ENCODE peak calls at places on chromosomes 3 and 15, in six cellular contexts. R is suprapubic skin, U is IMR-90, P is stomach, Q is uterus, F is lower leg skin. G is an unnamed sample.

GRCh38 chr15:31042731-31043130 is 51.3 kb upstream of the MTMR10 start:
- DNase-seq in P (no peak), Q (no peak), U (no peak), F (no peak), R (no peak), G (no peak)

GRCh38 chr3:123353852-123354238 is 95.0 kb downstream of the ADCY5 start:
- DNase-seq in F (no peak), Q (no peak), R (no peak), P (no peak), U (peak), G (no peak)

GRCh38 chr3:4722103-4722502 is 229.0 kb downstream of the ITPR1 start:
- DNase-seq in U (peak), Q (no peak), F (no peak), R (no peak), P (no peak), G (peak)

GRCh38 chr15:49570174-49570573 is 50.4 kb downstream of the FAM227B start:
- DNase-seq in R (no peak), P (no peak), U (no peak), F (no peak), Q (no peak), G (no peak)

GRCh38 chr15:83581381-83581780 is 72.5 kb upstream of the ADAMTSL3 start:
- DNase-seq in U (no peak), R (no peak), P (no peak), Q (no peak), F (no peak), G (no peak)

GRCh38 chr3:148911597-148911996 is 46.5 kb downstream of the CPA3 start:
- DNase-seq in U (no peak), F (no peak), R (no peak), Q (no peak), P (no peak), G (no peak)

GRCh38 chr3:24242012-24242698 is 252.5 kb downstream of the THRB start:
- DNase-seq in Q (no peak), F (no peak), P (peak), R (no peak), U (peak), G (no peak)

GRCh38 chr15:82132742-82133141 is 86.9 kb upstream of the MEX3B start:
- DNase-seq in F (no peak), P (no peak), Q (no peak), U (peak), R (no peak), G (no peak)

GRCh38 chr3:71087109-71088018 is 496.2 kb downstream of the FOXP1 start:
- DNase-seq in F (no peak), R (no peak), U (peak), Q (no peak), P (no peak), G (no peak)

GRCh38 chr3:98741121-98741716 is 21.9 kb upstream of the ST3GAL6 start:
- DNase-seq in U (peak), Q (no peak), F (no peak), R (no peak), P (no peak), G (no peak)

GRCh38 chr3:183013074-183013473 is 32.7 kb upstream of the DCUN1D1 start:
- DNase-seq in P (no peak), Q (no peak), U (no peak), F (no peak), R (no peak), G (no peak)

GRCh38 chr15:59594493-59594942 is 17.1 kb upstream of the GCNT3 start:
- DNase-seq in U (peak), F (no peak), P (no peak), R (no peak), Q (no peak), G (no peak)

GRCh38 chr3:133213942-133214341 is 175.8 kb downstream of the TMEM108 start:
- DNase-seq in R (no peak), Q (no peak), P (no peak), F (no peak), U (no peak), G (no peak)

GRCh38 chr15:57540736-57541135 is 51.0 kb upstream of the MYZAP start:
- DNase-seq in R (no peak), P (no peak), F (no peak), U (no peak), Q (no peak), G (peak)

GRCh38 chr3:108488631-108489030 is 21.8 kb downstream of the MYH15 start:
- DNase-seq in R (no peak), U (peak), F (no peak), P (no peak), Q (no peak), G (no peak)

GRCh38 chr15:99580061-99580460 is 14.3 kb downstream of the MEF2A start:
- DNase-seq in P (no peak), F (no peak), R (no peak), Q (no peak), U (no peak), G (no peak)

GRCh38 chr3:124318014-124318413 is 326.1 kb upstream of the ROPN1 start:
- DNase-seq in F (no peak), Q (no peak), P (no peak), R (no peak), U (no peak), G (no peak)

GRCh38 chr15:38528279-38528678 is 36.3 kb downstream of the RASGRP1 start:
- DNase-seq in U (peak), F (no peak), P (no peak), R (no peak), Q (no peak), G (no peak)

GRCh38 chr15:57866149-57866736 is 159.7 kb downstream of the POLR2M start:
- DNase-seq in R (no peak), U (peak), Q (peak), F (no peak), P (peak), G (peak)

DNA sequence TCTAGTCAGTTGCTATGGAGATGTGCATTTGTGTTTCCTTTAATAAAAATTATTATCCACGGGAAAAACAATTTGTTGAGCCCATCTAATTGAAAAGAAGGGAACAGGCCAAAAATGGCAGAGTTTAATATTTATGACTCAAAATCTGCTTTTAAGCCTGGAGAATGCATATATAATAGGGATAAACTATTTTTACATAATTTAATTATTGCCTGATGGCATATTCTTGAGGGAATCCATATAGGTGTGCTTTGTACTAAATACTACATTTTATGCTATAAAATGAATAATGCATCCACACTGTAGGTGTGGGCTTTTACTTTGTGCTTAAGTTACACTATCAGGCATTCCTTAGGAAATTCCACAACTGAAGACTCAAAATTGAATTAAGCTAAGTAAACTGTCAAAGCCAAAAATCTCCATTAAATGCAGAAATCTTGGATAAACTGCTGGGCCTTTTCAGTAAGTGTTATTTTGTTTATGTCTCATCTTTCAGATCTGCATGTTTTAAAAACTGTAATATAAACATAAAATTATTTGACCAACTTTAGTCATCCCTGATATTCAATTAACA is 258.0 kb downstream of the ERC2 start:
- DNase-seq in R (no peak), F (no peak), P (no peak), Q (no peak), U (no peak), G (no peak)
- TF ChIP-seq POLR2A in R (no peak), F (no peak), P (no peak), Q (no peak), U (no peak), G (no peak)

GRCh38 chr3:49900491-49901153 is 3.1 kb downstream of the MST1R start:
- DNase-seq in Q (no peak), P (peak), R (no peak), U (peak), F (peak), G (no peak)
- TF ChIP-seq POLR2A in Q (no peak), P (no peak), R (no peak), U (no peak), F (no peak), G (no peak)

DNA sequence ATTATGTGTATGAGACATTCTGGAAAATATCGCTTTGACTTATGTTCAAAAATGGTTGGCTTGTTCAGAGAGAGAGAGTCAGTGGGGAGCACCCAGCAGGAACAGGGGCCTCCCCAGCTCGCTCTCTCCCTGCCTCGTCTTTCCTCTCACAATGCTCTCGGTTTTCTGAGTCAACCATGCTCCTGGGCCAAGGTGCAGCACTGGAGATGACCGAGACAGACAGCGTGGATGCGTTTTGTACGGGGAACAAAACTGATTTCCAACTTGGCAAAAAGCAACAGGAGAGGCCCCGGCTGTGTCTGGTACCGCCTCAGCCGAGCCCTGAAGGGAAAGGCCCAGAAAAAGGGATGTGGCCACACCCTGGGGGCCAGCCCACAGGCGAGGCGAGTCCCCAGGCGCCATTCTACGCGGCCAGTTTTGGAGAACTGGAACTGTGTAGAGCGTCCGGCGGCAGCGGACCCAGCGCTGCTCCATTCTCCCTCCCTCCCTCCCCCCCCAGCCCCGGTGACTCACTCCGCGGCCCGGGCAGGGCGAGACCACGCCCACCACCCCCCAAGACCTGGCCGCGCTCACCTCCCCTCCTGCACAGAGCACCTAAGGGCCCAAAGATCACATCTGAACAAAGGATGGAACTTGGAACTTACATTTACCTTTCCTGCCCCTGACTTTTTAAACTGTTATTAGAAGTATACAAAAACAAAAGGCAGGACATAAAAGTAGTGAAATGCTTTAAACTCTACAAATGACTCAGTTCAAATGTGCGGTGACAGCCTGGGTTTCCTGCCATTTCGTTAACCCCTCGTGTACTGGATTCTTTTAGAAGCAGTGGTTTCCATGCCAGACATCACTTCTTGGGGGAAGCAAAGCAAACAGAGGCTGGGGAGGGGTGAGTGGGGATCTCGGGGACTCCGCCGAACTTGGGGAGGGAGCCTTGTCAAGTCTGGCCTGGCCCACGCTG is 12.7 kb downstream of the ATP10A start:
- DNase-seq in F (peak), P (peak), Q (peak), U (peak), R (peak), G (peak)
- TF ChIP-seq POLR2A in F (no peak), P (no peak), Q (no peak), U (peak), R (no peak), G (no peak)

DNA sequence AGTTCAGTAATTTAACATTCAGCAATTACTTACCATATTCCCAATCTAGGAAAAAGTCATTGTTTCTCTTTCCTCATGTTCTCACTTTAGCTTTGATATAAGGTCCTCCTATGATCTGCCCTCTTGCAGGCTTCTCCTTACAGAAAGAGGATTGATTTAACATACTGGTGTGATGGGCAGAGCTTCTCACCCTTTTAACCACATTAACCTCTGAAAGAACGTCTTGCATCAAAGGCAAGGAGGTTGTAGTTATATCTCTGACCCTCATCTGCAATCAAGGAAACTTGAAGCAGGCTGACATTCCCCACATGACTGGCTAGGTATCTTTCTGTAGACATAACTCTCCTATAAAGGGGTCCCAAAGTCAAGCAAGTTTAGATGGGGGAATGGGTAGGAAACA is 39.5 kb downstream of the BTLA start:
- DNase-seq in R (no peak), Q (no peak), F (no peak), U (no peak), P (no peak), G (no peak)
- TF ChIP-seq POLR2A in R (no peak), Q (no peak), F (no peak), U (no peak), P (no peak), G (no peak)

GRCh38 chr3:155957412-155957880 is 87.0 kb downstream of the GMPS start:
- DNase-seq in P (no peak), Q (no peak), F (no peak), R (no peak), U (no peak), G (no peak)
- TF ChIP-seq POLR2A in P (no peak), Q (no peak), F (no peak), R (no peak), U (no peak), G (no peak)

DNA sequence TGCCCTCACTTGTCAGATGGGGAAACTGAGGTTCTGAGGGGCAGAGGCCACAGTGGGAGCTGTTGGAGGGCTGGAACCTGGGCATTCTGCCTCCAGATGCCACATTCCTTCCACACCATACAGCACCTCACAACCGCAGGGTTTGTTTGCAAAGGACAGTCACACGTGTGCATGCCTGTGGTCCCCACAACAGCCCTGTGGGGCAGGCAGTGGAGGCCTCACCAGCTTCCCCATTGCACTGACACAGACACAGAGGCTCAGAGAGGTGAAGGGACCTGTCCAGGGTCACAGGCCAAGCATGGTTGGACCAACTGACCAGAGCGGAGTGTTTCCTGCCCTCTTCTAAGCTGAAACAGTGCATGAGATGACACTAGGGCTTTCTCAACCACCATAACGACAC is 75.2 kb upstream of the SEC13 start:
- DNase-seq in F (no peak), U (no peak), P (no peak), Q (no peak), R (no peak), G (no peak)
- TF ChIP-seq POLR2A in F (no peak), U (no peak), P (no peak), Q (no peak), R (no peak), G (no peak)

GRCh38 chr15:42157981-42158765 is 1.7 kb upstream of the PLA2G4F start:
- DNase-seq in F (no peak), P (peak), U (peak), Q (no peak), R (no peak), G (no peak)

GRCh38 chr15:42154576-42155355 is 1.7 kb downstream of the PLA2G4F start:
- DNase-seq in P (no peak), F (no peak), R (no peak), U (no peak), Q (no peak), G (no peak)

GRCh38 chr15:42157381-42157780 is 945 bp upstream of the PLA2G4F start:
- DNase-seq in F (no peak), Q (no peak), R (no peak), P (peak), U (no peak), G (no peak)

GRCh38 chr15:42155546-42156265 is 730 bp downstream of the PLA2G4F start:
- DNase-seq in F (no peak), U (no peak), R (no peak), P (peak), Q (no peak), G (no peak)

GRCh38 chr15:42156266-42156922 is at the start of gene PLA2G4F:
- DNase-seq in Q (no peak), R (no peak), U (no peak), F (no peak), P (peak), G (no peak)
- TF ChIP-seq POLR2A in Q (no peak), R (no peak), U (no peak), F (no peak), P (no peak), G (no peak)

DNA sequence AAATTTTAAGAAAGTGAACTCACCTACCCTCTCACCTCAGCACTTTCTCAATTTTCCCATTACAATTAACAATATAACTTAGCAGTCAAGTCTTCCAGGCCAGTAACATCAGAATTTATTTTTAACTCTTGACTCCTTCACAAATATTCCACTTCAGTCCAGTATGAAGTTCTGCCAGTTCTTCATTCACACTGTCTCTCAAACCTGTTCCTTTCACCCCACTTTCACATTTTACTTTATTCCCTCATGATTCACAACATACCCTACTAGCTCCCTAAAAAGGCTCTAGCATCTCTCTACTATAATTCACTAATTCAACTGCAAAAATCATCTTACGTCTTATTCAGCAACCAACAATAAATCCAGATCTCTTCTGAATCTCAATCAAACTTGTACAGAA is 3.8 kb downstream of the GSK3B start:
- DNase-seq in R (no peak), Q (no peak), U (no peak), F (no peak), P (no peak), G (no peak)
- TF ChIP-seq POLR2A in R (no peak), Q (no peak), U (no peak), F (no peak), P (no peak), G (no peak)

DNA sequence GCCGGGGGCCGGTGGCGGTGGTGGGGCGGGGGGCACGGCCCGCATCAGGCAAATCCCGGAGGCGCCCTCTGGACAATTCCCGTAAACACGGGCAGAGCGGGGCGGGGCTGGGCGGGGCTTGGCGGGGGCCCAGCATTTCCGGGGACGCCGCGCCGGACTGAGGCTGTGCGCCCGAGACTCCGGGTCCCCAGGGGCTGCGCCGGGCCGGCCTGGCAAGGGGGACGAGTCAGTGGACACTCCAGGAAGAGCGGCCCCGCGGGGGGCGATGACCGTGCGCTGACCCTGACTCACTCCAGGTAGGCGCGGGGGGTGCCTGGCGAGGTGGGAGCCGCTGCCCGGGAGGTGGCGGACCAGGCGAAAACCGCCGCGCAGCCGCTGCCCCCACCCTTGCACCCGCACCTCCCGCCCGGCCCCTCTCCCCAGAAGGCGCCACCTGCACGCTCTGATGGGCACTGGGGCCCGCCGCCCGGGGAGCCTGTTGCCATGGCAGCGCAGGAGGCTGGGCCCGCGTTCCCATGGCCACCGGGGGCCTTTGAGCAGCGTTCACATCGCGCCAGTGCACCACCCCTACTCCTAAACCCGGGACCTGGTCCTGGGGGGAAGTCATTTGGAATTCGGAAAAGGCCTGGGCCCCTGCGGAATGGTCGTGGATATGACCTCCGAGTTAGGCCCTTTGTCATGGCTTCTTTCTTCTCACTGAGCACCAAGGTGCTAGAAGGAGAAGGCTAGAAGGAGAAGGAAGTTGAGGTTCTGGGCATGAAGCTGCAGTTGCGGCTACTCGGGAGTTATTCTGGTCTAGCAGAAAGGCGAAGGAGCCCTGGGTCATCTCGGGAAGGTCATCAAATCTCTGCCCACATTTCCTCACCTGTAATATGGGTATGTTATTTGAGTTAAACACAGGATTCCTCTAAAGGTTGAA is 16.1 kb upstream of the SEMA4B start:
- DNase-seq in R (peak), P (peak), F (no peak), Q (peak), U (no peak), G (peak)
- TF ChIP-seq POLR2A in R (no peak), P (no peak), F (no peak), Q (no peak), U (no peak), G (no peak)

G was measured in GM12891.